ENCODE peak calls at places on chromosomes 7 and 10, in six cellular contexts. S, B, Z, A, Y and V are unnamed samples.

GRCh38 chr7:43645699-43646226 is 62.9 kb downstream of the STK17A start:
- DNase-seq in B (no peak), Z (no peak), S (no peak), Y (no peak), A (no peak), V (no peak)

GRCh38 chr7:40297741-40298311 is 163.0 kb downstream of the SUGCT start:
- DNase-seq in S (peak; percentile 37), A (no peak), B (no peak), Z (no peak), Y (no peak), V (no peak)

GRCh38 chr7:7867835-7868234 is 100.8 kb upstream of the GLCCI1 start:
- DNase-seq in Y (no peak), S (no peak), A (no peak), B (no peak), Z (no peak), V (no peak)

GRCh38 chr7:28862876-28863275 is 95.3 kb downstream of the TRIL start:
- DNase-seq in Y (no peak), S (no peak), A (no peak), Z (no peak), B (no peak), V (no peak)

GRCh38 chr10:75971402-75972211 is 540.2 kb downstream of the LRMDA start:
- DNase-seq in B (no peak), S (no peak), A (no peak), Y (no peak), Z (no peak), V (no peak)

GRCh38 chr10:63068246-63068645 is 64.9 kb upstream of the NRBF2 start:
- DNase-seq in B (no peak), Y (no peak), S (no peak), A (no peak), Z (no peak), V (no peak)

GRCh38 chr10:13693783-13694450 is 107.2 kb downstream of the PRPF18 start:
- DNase-seq in A (no peak), B (no peak), S (no peak), Z (no peak), Y (no peak), V (no peak)

GRCh38 chr10:34918896-34919295 is 103.8 kb upstream of the PARD3 start:
- DNase-seq in A (no peak), Z (no peak), Y (no peak), B (no peak), S (no peak), V (no peak)

GRCh38 chr7:111561659-111561908 is 708 bp downstream of the IMMP2L start:
- DNase-seq in Z (no peak), B (no peak), Y (no peak), A (no peak), S (no peak), V (no peak)

GRCh38 chr10:90222372-90222771 is 521.0 kb downstream of the KIF20B start:
- DNase-seq in B (no peak), Y (no peak), Z (no peak), S (no peak), A (no peak), V (no peak)

GRCh38 chr10:4383683-4384082 is 442.3 kb upstream of the AKR1E2 start:
- DNase-seq in S (no peak), Y (no peak), A (no peak), Z (no peak), B (no peak), V (no peak)

GRCh38 chr10:81909453-81909852 is 34.5 kb downstream of the NRG3 start:
- DNase-seq in Y (no peak), S (no peak), Z (no peak), B (no peak), A (no peak), V (no peak)

GRCh38 chr7:55474944-55475911 is 97.1 kb downstream of the VOPP1 start:
- DNase-seq in Y (no peak), S (no peak), B (peak; percentile 17), Z (no peak), A (no peak), V (no peak)

GRCh38 chr7:150379590-150380379 is 655 bp downstream of the ZNF775 start:
- DNase-seq in B (no peak), A (no peak), Y (no peak), S (peak; percentile 27), Z (peak; percentile 43), V (no peak)

GRCh38 chr7:127513311-127513710 is 72.1 kb downstream of the GCC1 start:
- DNase-seq in Y (no peak), S (no peak), A (no peak), Z (no peak), B (no peak), V (no peak)

GRCh38 chr7:33421384-33421783 is 292.0 kb downstream of the BBS9 start:
- DNase-seq in S (no peak), B (no peak), Z (no peak), Y (no peak), A (no peak), V (no peak)

GRCh38 chr7:134089446-134089845 is 37.7 kb upstream of the LRGUK start:
- DNase-seq in B (no peak), S (no peak), Z (no peak), A (no peak), Y (no peak), V (no peak)

GRCh38 chr7:55172161-55172560 is 153.3 kb downstream of the EGFR start:
- DNase-seq in A (no peak), Y (no peak), S (no peak), Z (no peak), B (no peak), V (no peak)

GRCh38 chr10:73875139-73875475 is 752 bp upstream of the CAMK2G start:
- DNase-seq in A (no peak), B (no peak), Z (no peak), Y (peak; percentile 25), S (no peak), V (peak; percentile 28)

GRCh38 chr7:112789453-112789823 is 755 bp downstream of the TMEM168 start:
- DNase-seq in A (no peak), Y (no peak), S (no peak), Z (no peak), B (no peak), V (no peak)

GRCh38 chr10:83373659-83374058 is 765.6 kb upstream of the GHITM start:
- DNase-seq in A (no peak), S (no peak), B (no peak), Y (no peak), Z (no peak), V (no peak)

GRCh38 chr7:134419875-134420274 is 39.0 kb downstream of the AKR1B1 start:
- DNase-seq in Y (no peak), Z (no peak), A (no peak), B (no peak), S (no peak), V (no peak)

GRCh38 chr7:25759281-25759680 is 392.7 kb upstream of the NFE2L3 start:
- DNase-seq in S (no peak), B (no peak), Y (no peak), Z (no peak), A (no peak), V (no peak)

GRCh38 chr10:127123626-127124025 is 72.8 kb downstream of the INSYN2A start:
- DNase-seq in S (no peak), Y (no peak), B (no peak), Z (no peak), A (no peak), V (no peak)

GRCh38 chr7:20304366-20304765 is 26.3 kb upstream of the ITGB8 start:
- DNase-seq in Z (no peak), A (no peak), B (no peak), S (no peak), Y (no peak), V (no peak)

GRCh38 chr7:137715101-137715500 is 131.7 kb downstream of the DGKI start:
- DNase-seq in Y (no peak), S (no peak), A (no peak), Z (no peak), B (no peak), V (no peak)

GRCh38 chr10:13086051-13086450 is 13.9 kb upstream of the OPTN start:
- DNase-seq in S (no peak), Z (no peak), B (no peak), A (no peak), Y (no peak), V (no peak)

GRCh38 chr7:140326116-140326928 is 72.0 kb downstream of the SLC37A3 start:
- DNase-seq in A (peak; percentile 50), S (peak; percentile 72), Y (peak; percentile 18), B (peak; percentile 74), Z (peak; percentile 44), V (no peak)

GRCh38 chr10:3237055-3237454 is 64.5 kb upstream of the PITRM1 start:
- DNase-seq in Z (no peak), S (no peak), Y (no peak), A (no peak), B (no peak), V (no peak)

GRCh38 chr7:47763063-47763974 is 181.4 kb upstream of the TNS3 start:
- DNase-seq in Y (no peak), A (peak; percentile 51), Z (no peak), B (no peak), S (peak; percentile 66), V (no peak)

GRCh38 chr10:118926018-118926417 is 103.5 kb upstream of the NANOS1 start:
- DNase-seq in S (no peak), Z (no peak), Y (no peak), A (no peak), B (no peak), V (no peak)